ENCODE peak calls at places on chromosomes 11 and 22, in seven cellular contexts. F, K, H, J, A, B and L are unnamed samples.

GRCh38 chr22:45575607-45576272 is 73.1 kb downstream of the FBLN1 start:
- DNase-seq in A (no peak), F (no peak), J (no peak), K (no peak), B (no peak), H (no peak), L (no peak)

GRCh38 chr11:17298302-17298701 is 21.8 kb downstream of the NUCB2 start:
- DNase-seq in J (no peak), K (no peak), B (no peak), H (peak; percentile 39), A (no peak), F (no peak), L (no peak)

GRCh38 chr11:125084761-125085231 is 21.7 kb downstream of the SLC37A2 start:
- DNase-seq in A (no peak), F (no peak), B (no peak), J (no peak), H (no peak), K (no peak), L (no peak)

GRCh38 chr11:64774144-64774543 is 4.2 kb downstream of the SF1 start:
- DNase-seq in F (no peak), A (no peak), K (no peak), H (no peak), J (no peak), B (no peak), L (no peak)

GRCh38 chr11:86942212-86942611 is 13.0 kb downstream of the FZD4 start:
- DNase-seq in K (no peak), J (no peak), F (no peak), B (peak; percentile 71), H (peak; percentile 29), A (no peak), L (no peak)

GRCh38 chr11:18994860-18995259 is 55.6 kb upstream of the MRGPRX1 start:
- DNase-seq in J (no peak), A (no peak), F (no peak), H (no peak), K (no peak), B (no peak), L (no peak)

GRCh38 chr11:69359735-69360470 is 65.9 kb downstream of the MYEOV start:
- DNase-seq in K (peak; percentile 16), B (no peak), H (peak; percentile 55), F (no peak), J (peak; percentile 3), A (no peak), L (peak; percentile 15)

GRCh38 chr11:61125310-61125684 is 23.0 kb downstream of the CD5 start:
- DNase-seq in F (no peak), J (no peak), K (no peak), H (no peak), A (no peak), B (no peak), L (no peak)

GRCh38 chr11:74072721-74073120 is 63.8 kb upstream of the UCP3 start:
- DNase-seq in F (no peak), J (no peak), K (no peak), A (no peak), B (no peak), H (no peak), L (no peak)

GRCh38 chr11:124086447-124086846 is 28.8 kb upstream of the VWA5A start:
- DNase-seq in A (peak; percentile 68), B (peak; percentile 26), F (no peak), J (no peak), K (no peak), H (no peak), L (no peak)

GRCh38 chr11:119166368-119167076 is 2.0 kb upstream of the NLRX1 start:
- DNase-seq in F (no peak), J (no peak), H (peak; percentile 51), A (peak; percentile 28), K (no peak), B (no peak), L (peak; percentile 51)

GRCh38 chr11:125448136-125448535 is 47.9 kb downstream of the FEZ1 start:
- DNase-seq in F (no peak), H (peak; percentile 75), A (no peak), J (no peak), B (peak; percentile 32), K (no peak), L (no peak)

GRCh38 chr11:129605815-129606214 is 209.8 kb upstream of the TMEM45B start:
- DNase-seq in J (no peak), F (no peak), H (no peak), K (no peak), B (no peak), A (no peak), L (no peak)

GRCh38 chr22:43376765-43377485 is 33.8 kb upstream of the SCUBE1 start:
- DNase-seq in A (no peak), K (no peak), H (no peak), J (no peak), F (no peak), B (peak; percentile 65), L (no peak)

GRCh38 chr22:29621761-29622526 is 18.5 kb downstream of the NF2 start:
- DNase-seq in A (peak; percentile 97), J (no peak), B (no peak), K (no peak), F (no peak), H (peak; percentile 97), L (peak; percentile 90)

GRCh38 chr11:34366522-34366921 is 8.7 kb upstream of the ABTB2 start:
- DNase-seq in B (peak; percentile 27), J (no peak), A (peak; percentile 70), K (no peak), F (no peak), H (no peak), L (no peak)

GRCh38 chr11:8756201-8756600 is 73.6 kb downstream of the RPL27A start:
- DNase-seq in H (peak; percentile 78), A (no peak), K (no peak), F (no peak), B (no peak), J (no peak), L (no peak)

GRCh38 chr11:65476632-65477270 is 22.1 kb upstream of the MALAT1 start:
- DNase-seq in J (no peak), B (no peak), H (no peak), A (peak; percentile 14), F (no peak), K (no peak), L (peak; percentile 49)

GRCh38 chr11:130533113-130533803 is 84.8 kb downstream of the ADAMTS15 start:
- DNase-seq in A (no peak), H (no peak), K (no peak), J (no peak), B (no peak), F (no peak), L (no peak)

DNA sequence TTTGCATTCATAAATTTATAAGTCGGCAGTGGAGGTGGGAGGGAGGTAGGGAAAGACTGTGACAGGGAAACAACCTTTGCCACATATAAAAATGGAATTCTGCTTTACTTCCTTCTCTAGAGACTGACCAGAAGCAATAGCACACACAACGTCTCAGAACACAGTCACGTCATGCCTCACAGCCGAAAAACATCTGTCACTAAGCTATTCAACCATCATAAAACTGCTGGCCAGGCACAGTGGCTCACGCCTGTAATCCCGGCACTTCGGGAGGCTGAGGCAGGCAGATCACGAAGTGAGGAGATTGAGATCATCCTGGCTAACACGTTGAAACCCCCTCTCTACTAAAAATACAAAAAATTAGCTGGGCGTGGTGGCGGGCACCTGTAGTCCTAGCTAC is 101.0 kb upstream of the CHRM4 start:
- DNase-seq in B (no peak), F (no peak), K (no peak), A (no peak), J (no peak), H (no peak), L (peak; percentile 45)
- H3K4ac ChIP-seq in B (no peak overlapping the region), F (no peak overlapping the region), K (no peak overlapping the region), A (no peak overlapping the region), J (no peak overlapping the region), H (no peak overlapping the region), L (no peak overlapping the region)

GRCh38 chr11:62391642-62392425 is 27.0 kb upstream of the SCGB1A1 start:
- DNase-seq in A (no peak), K (no peak), H (no peak), F (no peak), B (peak; percentile 84), J (no peak), L (no peak)

GRCh38 chr11:62390237-62390636 is 28.6 kb upstream of the SCGB1A1 start:
- DNase-seq in J (no peak), A (no peak), K (no peak), H (no peak), F (no peak), B (no peak), L (no peak)

GRCh38 chr11:62388999-62389398 is 29.8 kb upstream of the SCGB1A1 start:
- DNase-seq in B (no peak), J (no peak), K (no peak), F (no peak), A (no peak), H (no peak), L (no peak)

GRCh38 chr11:62392506-62392905 is 26.3 kb upstream of the SCGB1A1 start:
- DNase-seq in F (no peak), J (no peak), K (no peak), B (no peak), A (no peak), H (no peak), L (no peak)

GRCh38 chr11:62390727-62391126 is 28.1 kb upstream of the SCGB1A1 start:
- DNase-seq in A (no peak), J (no peak), B (no peak), K (no peak), F (no peak), H (peak; percentile 19), L (no peak)
- H3K4ac ChIP-seq in A (no peak overlapping the region), J (no peak overlapping the region), B (no peak overlapping the region), K (no peak overlapping the region), F (no peak overlapping the region), H (no peak overlapping the region), L (no peak overlapping the region)

DNA sequence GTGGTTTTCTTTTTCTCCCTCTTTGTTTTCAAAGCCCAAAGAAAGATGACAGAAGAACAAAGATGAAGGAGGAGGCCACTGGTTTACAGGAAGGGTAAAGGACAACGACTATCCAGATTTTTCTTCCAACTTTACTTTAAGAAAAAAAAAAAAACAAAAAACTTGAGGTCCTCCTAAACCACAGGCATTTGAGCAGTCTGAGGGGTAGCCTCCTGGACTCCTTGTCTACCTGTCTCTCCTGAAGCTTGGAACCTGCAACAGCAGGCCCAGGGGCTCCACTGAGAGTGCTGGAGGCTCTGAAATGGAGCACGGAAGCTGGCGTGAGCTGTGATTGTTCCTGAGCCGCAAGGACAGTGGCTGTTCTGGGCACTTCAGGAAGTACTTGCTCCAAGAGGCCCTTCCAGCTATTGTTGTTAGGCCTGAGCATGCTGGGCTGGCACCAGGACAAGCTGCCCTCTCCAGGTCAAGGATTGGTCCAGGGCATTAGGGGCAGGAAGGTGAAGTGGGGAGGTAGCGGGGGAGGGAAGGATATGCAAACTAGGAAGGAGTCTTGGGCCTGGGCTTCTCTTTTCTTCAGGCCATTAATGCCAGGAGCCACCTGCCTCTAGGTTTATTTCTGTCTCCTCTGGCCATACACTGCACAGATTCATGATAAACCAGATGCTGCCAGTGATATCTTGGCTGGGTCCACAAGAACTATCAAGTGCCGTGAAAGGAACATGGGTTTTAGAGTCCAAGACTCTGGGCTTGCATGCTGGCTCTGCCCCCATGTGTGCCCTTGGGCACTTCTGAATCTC is 147.3 kb downstream of the CCDC34 start:
- DNase-seq in H (no peak), F (no peak), A (no peak), J (peak; percentile 53), B (peak; percentile 75), K (peak; percentile 46), L (no peak)
- H3K4ac ChIP-seq in H (peak overlapping the region; percentile 71), F (no peak overlapping the region), A (no peak overlapping the region), J (no peak overlapping the region), B (no peak overlapping the region), K (no peak overlapping the region), L (peak overlapping the region; percentile 29)

DNA sequence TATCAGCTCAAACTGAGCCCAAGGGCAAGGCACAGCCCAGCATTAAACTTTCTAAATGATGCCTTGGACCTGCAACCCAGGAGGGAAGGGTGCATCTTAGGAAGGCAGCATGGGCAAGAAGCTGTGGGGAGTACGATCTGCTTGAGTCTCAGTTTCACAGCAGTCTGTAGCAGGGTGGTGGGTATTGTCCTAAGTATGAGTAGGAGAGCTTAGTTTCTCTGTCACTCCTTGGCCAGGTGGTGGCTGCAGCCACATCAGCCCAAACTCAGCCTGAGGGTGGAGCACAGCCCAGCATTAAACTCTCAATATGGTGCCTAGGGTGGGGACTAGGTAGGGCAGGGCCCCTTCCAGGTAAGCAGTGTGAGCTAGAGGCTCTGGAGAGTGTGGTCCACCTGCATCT is 85.5 kb downstream of the ACER3 start:
- DNase-seq in H (no peak), F (no peak), J (no peak), B (no peak), K (no peak), A (no peak), L (no peak)
- H3K4ac ChIP-seq in H (no peak overlapping the region), F (no peak overlapping the region), J (no peak overlapping the region), B (no peak overlapping the region), K (no peak overlapping the region), A (no peak overlapping the region), L (no peak overlapping the region)